ENCODE peak calls at places on chromosomes 7 and 10, in four cellular contexts. One of them, this sample, is unnamed.
A peak's percentile ranks its signal among the peaks of the same experiment; 100 is the strongest.

GRCh38 chr10:6746782-6747181 is 166.7 kb upstream of the PRKCQ start:
- DNase-seq in choroid plexus epithelial cell: peak; percentile 8
- DNase-seq in activated naive CD4-positive, alpha-beta T cell: no peak
- DNase-seq in cardiac muscle cell: no peak
- DNase-seq in this sample: no peak

GRCh38 chr7:159061209-159061608 is 83.5 kb downstream of the VIPR2 start:
- DNase-seq in activated naive CD4-positive, alpha-beta T cell: no peak
- DNase-seq in cardiac muscle cell: no peak
- DNase-seq in choroid plexus epithelial cell: no peak
- DNase-seq in this sample: no peak

GRCh38 chr7:139526578-139527544 is 3.4 kb downstream of the CLEC2L start:
- DNase-seq in cardiac muscle cell: peak; percentile 87
- DNase-seq in activated naive CD4-positive, alpha-beta T cell: no peak
- DNase-seq in choroid plexus epithelial cell: peak; percentile 87
- DNase-seq in this sample: no peak

GRCh38 chr7:30598121-30598876 is 3.6 kb downstream of the GARS1 start:
- DNase-seq in cardiac muscle cell: peak; percentile 54
- DNase-seq in activated naive CD4-positive, alpha-beta T cell: no peak
- DNase-seq in choroid plexus epithelial cell: peak; percentile 72
- DNase-seq in this sample: no peak

GRCh38 chr10:71156436-71156835 is 55.9 kb upstream of the UNC5B start:
- DNase-seq in activated naive CD4-positive, alpha-beta T cell: no peak
- DNase-seq in choroid plexus epithelial cell: no peak
- DNase-seq in cardiac muscle cell: peak; percentile 11
- DNase-seq in this sample: no peak

GRCh38 chr10:132111871-132112341 is 46.2 kb downstream of the JAKMIP3 start:
- DNase-seq in cardiac muscle cell: no peak
- DNase-seq in choroid plexus epithelial cell: no peak
- DNase-seq in activated naive CD4-positive, alpha-beta T cell: no peak
- DNase-seq in this sample: no peak

GRCh38 chr10:5971315-5971832 is 6.0 kb downstream of the IL15RA start:
- DNase-seq in cardiac muscle cell: peak; percentile 75
- DNase-seq in activated naive CD4-positive, alpha-beta T cell: no peak
- DNase-seq in choroid plexus epithelial cell: peak; percentile 57
- DNase-seq in this sample: no peak

GRCh38 chr10:113283189-113283588 is 269.7 kb upstream of the HABP2 start:
- DNase-seq in activated naive CD4-positive, alpha-beta T cell: no peak
- DNase-seq in choroid plexus epithelial cell: no peak
- DNase-seq in cardiac muscle cell: no peak
- DNase-seq in this sample: no peak

GRCh38 chr7:28627869-28628268 is 215.6 kb downstream of the CREB5 start:
- DNase-seq in choroid plexus epithelial cell: no peak
- DNase-seq in activated naive CD4-positive, alpha-beta T cell: no peak
- DNase-seq in cardiac muscle cell: no peak
- DNase-seq in this sample: no peak

GRCh38 chr7:17696422-17696821 is 243.9 kb downstream of the SNX13 start:
- DNase-seq in choroid plexus epithelial cell: peak; percentile 86
- DNase-seq in activated naive CD4-positive, alpha-beta T cell: no peak
- DNase-seq in cardiac muscle cell: peak; percentile 80
- DNase-seq in this sample: no peak

GRCh38 chr10:121675344-121675743 is 77.1 kb upstream of the FGFR2 start:
- DNase-seq in activated naive CD4-positive, alpha-beta T cell: no peak
- DNase-seq in cardiac muscle cell: no peak
- DNase-seq in choroid plexus epithelial cell: no peak
- DNase-seq in this sample: no peak

GRCh38 chr7:150428671-150429451 is 21.6 kb upstream of the GIMAP8 start:
- DNase-seq in activated naive CD4-positive, alpha-beta T cell: no peak
- DNase-seq in choroid plexus epithelial cell: peak; percentile 71
- DNase-seq in cardiac muscle cell: peak; percentile 64
- DNase-seq in this sample: no peak

GRCh38 chr10:125022671-125023070 is 80.7 kb downstream of the ZRANB1 start:
- DNase-seq in cardiac muscle cell: no peak
- DNase-seq in choroid plexus epithelial cell: no peak
- DNase-seq in activated naive CD4-positive, alpha-beta T cell: no peak
- DNase-seq in this sample: no peak

GRCh38 chr10:24518981-24519597 is 204.6 kb downstream of the ARHGAP21 start:
- DNase-seq in cardiac muscle cell: peak; percentile 73
- DNase-seq in activated naive CD4-positive, alpha-beta T cell: peak; percentile 2
- DNase-seq in choroid plexus epithelial cell: peak; percentile 80
- DNase-seq in this sample: peak; percentile 49

GRCh38 chr7:17523813-17524741 is 225.6 kb downstream of the AHR start:
- DNase-seq in choroid plexus epithelial cell: peak; percentile 84
- DNase-seq in cardiac muscle cell: peak; percentile 92
- DNase-seq in activated naive CD4-positive, alpha-beta T cell: no peak
- DNase-seq in this sample: no peak

GRCh38 chr10:4270116-4270515 is 485.1 kb upstream of the KLF6 start:
- DNase-seq in activated naive CD4-positive, alpha-beta T cell: no peak
- DNase-seq in cardiac muscle cell: peak; percentile 84
- DNase-seq in choroid plexus epithelial cell: peak; percentile 83
- DNase-seq in this sample: no peak

GRCh38 chr10:131681656-131682055 is 219.2 kb upstream of the PPP2R2D start:
- DNase-seq in cardiac muscle cell: no peak
- DNase-seq in activated naive CD4-positive, alpha-beta T cell: no peak
- DNase-seq in choroid plexus epithelial cell: no peak
- DNase-seq in this sample: no peak

This sample was measured in progenitor cell of endocrine pancreas.